ENCODE peak calls at places on chromosomes 7 and 10, in nine cellular contexts. One of them, this sample, is unnamed.

GRCh38 chr10:17742918-17743317 is 9.1 kb upstream of the TMEM236 start:
- DNase-seq in endothelial cell: peak; percentile 66
- DNase-seq in type B pancreatic cell: no peak
- DNase-seq in esophagus squamous epithelium: no peak
- DNase-seq in astrocyte: peak; percentile 15
- DNase-seq in upper lobe of left lung: no peak
- DNase-seq in nephron progenitor cell: peak; percentile 72
- DNase-seq in lower leg skin: peak; percentile 88
- DNase-seq in AG04450: peak; percentile 15
- DNase-seq in this sample: peak; percentile 27

GRCh38 chr10:31112961-31113360 is 81.3 kb upstream of the ZNF438 start:
- DNase-seq in AG04450: no peak
- DNase-seq in astrocyte: peak; percentile 56
- DNase-seq in upper lobe of left lung: no peak
- DNase-seq in esophagus squamous epithelium: no peak
- DNase-seq in lower leg skin: no peak
- DNase-seq in nephron progenitor cell: no peak
- DNase-seq in endothelial cell: no peak
- DNase-seq in type B pancreatic cell: no peak
- DNase-seq in this sample: no peak

GRCh38 chr10:27664464-27664863 is 81.2 kb downstream of the MKX start:
- DNase-seq in type B pancreatic cell: no peak
- DNase-seq in esophagus squamous epithelium: no peak
- DNase-seq in upper lobe of left lung: no peak
- DNase-seq in endothelial cell: no peak
- DNase-seq in astrocyte: no peak
- DNase-seq in AG04450: no peak
- DNase-seq in lower leg skin: no peak
- DNase-seq in nephron progenitor cell: no peak
- DNase-seq in this sample: no peak

GRCh38 chr10:114714281-114714741 is 56.2 kb upstream of the ABLIM1 start:
- DNase-seq in nephron progenitor cell: no peak
- DNase-seq in type B pancreatic cell: no peak
- DNase-seq in esophagus squamous epithelium: no peak
- DNase-seq in lower leg skin: no peak
- DNase-seq in upper lobe of left lung: no peak
- DNase-seq in endothelial cell: no peak
- DNase-seq in AG04450: peak; percentile 95
- DNase-seq in astrocyte: peak; percentile 98
- DNase-seq in this sample: no peak

GRCh38 chr7:141675431-141676210 is 26.3 kb downstream of the DENND11 start:
- DNase-seq in upper lobe of left lung: no peak
- DNase-seq in AG04450: no peak
- DNase-seq in type B pancreatic cell: no peak
- DNase-seq in endothelial cell: no peak
- DNase-seq in astrocyte: peak; percentile 18
- DNase-seq in lower leg skin: no peak
- DNase-seq in esophagus squamous epithelium: no peak
- DNase-seq in nephron progenitor cell: no peak
- DNase-seq in this sample: no peak

GRCh38 chr10:132408367-132408781 is 11.4 kb downstream of the PWWP2B start:
- DNase-seq in type B pancreatic cell: no peak
- DNase-seq in endothelial cell: no peak
- DNase-seq in lower leg skin: no peak
- DNase-seq in astrocyte: no peak
- DNase-seq in upper lobe of left lung: peak; percentile 86
- DNase-seq in AG04450: no peak
- DNase-seq in nephron progenitor cell: peak; percentile 52
- DNase-seq in esophagus squamous epithelium: no peak
- DNase-seq in this sample: no peak

GRCh38 chr10:31071232-31071999 is 39.8 kb upstream of the ZNF438 start:
- DNase-seq in astrocyte: peak; percentile 85
- DNase-seq in esophagus squamous epithelium: no peak
- DNase-seq in endothelial cell: no peak
- DNase-seq in lower leg skin: no peak
- DNase-seq in nephron progenitor cell: no peak
- DNase-seq in type B pancreatic cell: no peak
- DNase-seq in upper lobe of left lung: no peak
- DNase-seq in AG04450: no peak
- DNase-seq in this sample: no peak

GRCh38 chr10:115861864-115862263 is 411.1 kb downstream of the GFRA1 start:
- DNase-seq in nephron progenitor cell: no peak
- DNase-seq in endothelial cell: no peak
- DNase-seq in esophagus squamous epithelium: no peak
- DNase-seq in upper lobe of left lung: no peak
- DNase-seq in type B pancreatic cell: no peak
- DNase-seq in AG04450: peak; percentile 10
- DNase-seq in astrocyte: peak; percentile 52
- DNase-seq in lower leg skin: no peak
- DNase-seq in this sample: no peak

GRCh38 chr7:23787272-23787671 is 77.3 kb downstream of the STK31 start:
- DNase-seq in AG04450: no peak
- DNase-seq in upper lobe of left lung: no peak
- DNase-seq in nephron progenitor cell: no peak
- DNase-seq in type B pancreatic cell: no peak
- DNase-seq in astrocyte: no peak
- DNase-seq in esophagus squamous epithelium: no peak
- DNase-seq in lower leg skin: no peak
- DNase-seq in endothelial cell: no peak
- DNase-seq in this sample: no peak

GRCh38 chr10:5959116-5959515 is 18.2 kb downstream of the IL15RA start:
- DNase-seq in esophagus squamous epithelium: no peak
- DNase-seq in upper lobe of left lung: no peak
- DNase-seq in type B pancreatic cell: no peak
- DNase-seq in astrocyte: no peak
- DNase-seq in endothelial cell: no peak
- DNase-seq in AG04450: no peak
- DNase-seq in lower leg skin: peak; percentile 26
- DNase-seq in nephron progenitor cell: no peak
- DNase-seq in this sample: no peak

GRCh38 chr10:8054243-8054497 is 318 bp upstream of the GATA3 start:
- DNase-seq in lower leg skin: peak; percentile 85
- DNase-seq in esophagus squamous epithelium: no peak
- DNase-seq in type B pancreatic cell: no peak
- DNase-seq in AG04450: no peak
- DNase-seq in astrocyte: peak; percentile 32
- DNase-seq in endothelial cell: no peak
- DNase-seq in nephron progenitor cell: no peak
- DNase-seq in upper lobe of left lung: no peak
- DNase-seq in this sample: no peak

GRCh38 chr10:92727550-92727949 is 37.8 kb downstream of the HHEX start:
- DNase-seq in lower leg skin: no peak
- DNase-seq in endothelial cell: no peak
- DNase-seq in upper lobe of left lung: no peak
- DNase-seq in nephron progenitor cell: no peak
- DNase-seq in AG04450: no peak
- DNase-seq in esophagus squamous epithelium: no peak
- DNase-seq in type B pancreatic cell: no peak
- DNase-seq in astrocyte: no peak
- DNase-seq in this sample: peak; percentile 11

GRCh38 chr7:63057265-63057664 is 941.4 kb upstream of the ZNF722 start:
- DNase-seq in astrocyte: no peak
- DNase-seq in upper lobe of left lung: no peak
- DNase-seq in AG04450: no peak
- DNase-seq in esophagus squamous epithelium: no peak
- DNase-seq in nephron progenitor cell: no peak
- DNase-seq in endothelial cell: no peak
- DNase-seq in type B pancreatic cell: no peak
- DNase-seq in lower leg skin: peak; percentile 43
- DNase-seq in this sample: no peak
- TF ChIP-seq CTCF in astrocyte: no peak
- TF ChIP-seq CTCF in upper lobe of left lung: no peak
- TF ChIP-seq CTCF in AG04450: no peak
- TF ChIP-seq CTCF in esophagus squamous epithelium: no peak
- TF ChIP-seq CTCF in nephron progenitor cell: no peak
- TF ChIP-seq CTCF in endothelial cell: no peak
- TF ChIP-seq CTCF in type B pancreatic cell: no peak
- TF ChIP-seq CTCF in lower leg skin: no peak
- TF ChIP-seq CTCF in this sample: no peak

GRCh38 chr10:51422311-51423120 is 276.9 kb downstream of the CSTF2T start:
- DNase-seq in lower leg skin: no peak
- DNase-seq in upper lobe of left lung: no peak
- DNase-seq in astrocyte: peak; percentile 15
- DNase-seq in endothelial cell: peak; percentile 50
- DNase-seq in esophagus squamous epithelium: no peak
- DNase-seq in AG04450: peak; percentile 32
- DNase-seq in type B pancreatic cell: no peak
- DNase-seq in nephron progenitor cell: peak; percentile 54
- DNase-seq in this sample: peak; percentile 12
- TF ChIP-seq CTCF in lower leg skin: peak; percentile 13
- TF ChIP-seq CTCF in upper lobe of left lung: peak; percentile 52
- TF ChIP-seq CTCF in astrocyte: peak; percentile 75
- TF ChIP-seq CTCF in endothelial cell: peak; percentile 60
- TF ChIP-seq CTCF in esophagus squamous epithelium: peak; percentile 74
- TF ChIP-seq CTCF in AG04450: peak; percentile 80
- TF ChIP-seq CTCF in type B pancreatic cell: peak; percentile 85
- TF ChIP-seq CTCF in nephron progenitor cell: peak; percentile 75
- TF ChIP-seq CTCF in this sample: peak; percentile 80

GRCh38 chr7:148480479-148481146 is 110.0 kb upstream of the C7orf33 start:
- DNase-seq in esophagus squamous epithelium: no peak
- DNase-seq in type B pancreatic cell: no peak
- DNase-seq in endothelial cell: no peak
- DNase-seq in nephron progenitor cell: no peak
- DNase-seq in upper lobe of left lung: no peak
- DNase-seq in astrocyte: no peak
- DNase-seq in AG04450: no peak
- DNase-seq in lower leg skin: no peak
- DNase-seq in this sample: no peak
- TF ChIP-seq CTCF in esophagus squamous epithelium: no peak
- TF ChIP-seq CTCF in type B pancreatic cell: peak; percentile 32
- TF ChIP-seq CTCF in endothelial cell: no peak
- TF ChIP-seq CTCF in nephron progenitor cell: no peak
- TF ChIP-seq CTCF in upper lobe of left lung: no peak
- TF ChIP-seq CTCF in astrocyte: no peak
- TF ChIP-seq CTCF in AG04450: no peak
- TF ChIP-seq CTCF in lower leg skin: no peak
- TF ChIP-seq CTCF in this sample: no peak

GRCh38 chr10:110254467-110254866 is 47.1 kb downstream of the MXI1 start:
- DNase-seq in type B pancreatic cell: no peak
- DNase-seq in AG04450: no peak
- DNase-seq in upper lobe of left lung: no peak
- DNase-seq in nephron progenitor cell: no peak
- DNase-seq in endothelial cell: no peak
- DNase-seq in esophagus squamous epithelium: no peak
- DNase-seq in lower leg skin: no peak
- DNase-seq in astrocyte: no peak
- DNase-seq in this sample: no peak
- TF ChIP-seq CTCF in type B pancreatic cell: no peak
- TF ChIP-seq CTCF in AG04450: no peak
- TF ChIP-seq CTCF in upper lobe of left lung: no peak
- TF ChIP-seq CTCF in nephron progenitor cell: no peak
- TF ChIP-seq CTCF in endothelial cell: no peak
- TF ChIP-seq CTCF in esophagus squamous epithelium: no peak
- TF ChIP-seq CTCF in lower leg skin: no peak
- TF ChIP-seq CTCF in astrocyte: no peak
- TF ChIP-seq CTCF in this sample: no peak

DNA sequence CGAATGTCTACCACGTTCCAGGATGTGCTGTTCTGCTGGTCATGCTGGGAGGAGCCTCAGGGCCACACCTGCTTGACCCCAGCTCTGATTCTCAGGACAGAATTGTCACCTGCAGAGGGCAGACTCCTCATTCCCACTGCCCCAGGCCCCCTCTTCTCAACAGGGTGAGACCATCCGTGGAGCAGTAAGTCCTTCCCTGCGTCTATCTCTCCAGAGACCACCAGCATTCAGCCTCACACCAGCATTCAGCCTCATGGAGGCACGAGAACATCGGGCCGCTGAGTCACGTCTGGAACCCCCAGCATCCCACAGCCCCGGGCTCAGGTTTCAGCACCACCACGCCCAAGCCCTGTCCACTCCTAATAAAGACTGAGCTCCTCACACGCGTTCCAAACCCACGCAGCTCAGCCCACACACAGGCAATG is 273.4 kb downstream of the DIP2C start:
- DNase-seq in upper lobe of left lung: no peak
- DNase-seq in type B pancreatic cell: no peak
- DNase-seq in lower leg skin: no peak
- DNase-seq in astrocyte: peak; percentile 36
- DNase-seq in nephron progenitor cell: no peak
- DNase-seq in endothelial cell: peak; percentile 15
- DNase-seq in AG04450: no peak
- DNase-seq in esophagus squamous epithelium: no peak
- DNase-seq in this sample: no peak
- TF ChIP-seq CTCF in upper lobe of left lung: no peak
- TF ChIP-seq CTCF in type B pancreatic cell: no peak
- TF ChIP-seq CTCF in lower leg skin: no peak
- TF ChIP-seq CTCF in astrocyte: no peak
- TF ChIP-seq CTCF in nephron progenitor cell: no peak
- TF ChIP-seq CTCF in endothelial cell: no peak
- TF ChIP-seq CTCF in AG04450: no peak
- TF ChIP-seq CTCF in esophagus squamous epithelium: no peak
- TF ChIP-seq CTCF in this sample: peak; percentile 18

GRCh38 chr10:101073631-101074030 is 11.8 kb downstream of the KAZALD1 start:
- DNase-seq in esophagus squamous epithelium: no peak
- DNase-seq in astrocyte: no peak
- DNase-seq in lower leg skin: no peak
- DNase-seq in endothelial cell: no peak
- DNase-seq in nephron progenitor cell: no peak
- DNase-seq in AG04450: no peak
- DNase-seq in upper lobe of left lung: no peak
- DNase-seq in type B pancreatic cell: no peak
- DNase-seq in this sample: no peak
- TF ChIP-seq CTCF in esophagus squamous epithelium: no peak
- TF ChIP-seq CTCF in astrocyte: no peak
- TF ChIP-seq CTCF in lower leg skin: no peak
- TF ChIP-seq CTCF in endothelial cell: no peak
- TF ChIP-seq CTCF in nephron progenitor cell: no peak
- TF ChIP-seq CTCF in AG04450: peak; percentile 19
- TF ChIP-seq CTCF in upper lobe of left lung: no peak
- TF ChIP-seq CTCF in type B pancreatic cell: no peak
- TF ChIP-seq CTCF in this sample: no peak

GRCh38 chr10:78424721-78425120 is 391.1 kb downstream of the RPS24 start:
- DNase-seq in nephron progenitor cell: no peak
- DNase-seq in esophagus squamous epithelium: no peak
- DNase-seq in endothelial cell: no peak
- DNase-seq in lower leg skin: peak; percentile 0
- DNase-seq in upper lobe of left lung: no peak
- DNase-seq in type B pancreatic cell: no peak
- DNase-seq in AG04450: no peak
- DNase-seq in astrocyte: no peak
- DNase-seq in this sample: no peak
- TF ChIP-seq CTCF in nephron progenitor cell: peak; percentile 36
- TF ChIP-seq CTCF in esophagus squamous epithelium: peak; percentile 29
- TF ChIP-seq CTCF in endothelial cell: peak; percentile 32
- TF ChIP-seq CTCF in lower leg skin: no peak
- TF ChIP-seq CTCF in upper lobe of left lung: no peak
- TF ChIP-seq CTCF in type B pancreatic cell: peak; percentile 56
- TF ChIP-seq CTCF in AG04450: peak; percentile 32
- TF ChIP-seq CTCF in astrocyte: peak; percentile 11
- TF ChIP-seq CTCF in this sample: peak; percentile 20